ENCODE peak calls at places on chromosomes 5 and 9, in ten cellular contexts. One of them, this sample, is unnamed.

GRCh38 chr5:157575096-157575872 is at the start of gene ADAM19:
- DNase-seq in esophagus squamous epithelium: no peak
- DNase-seq in endodermal cell: no peak
- DNase-seq in effector memory CD4-positive, alpha-beta T cell: peak; percentile 25
- DNase-seq in fibroblast of pulmonary artery: peak; percentile 59
- DNase-seq in SK-N-SH: peak; percentile 85
- DNase-seq in heart left ventricle: peak; percentile 57
- DNase-seq in astrocyte of the spinal cord: peak; percentile 73
- DNase-seq in gastrocnemius medialis: no peak
- DNase-seq in brain microvascular endothelial cell: no peak
- DNase-seq in this sample: peak; percentile 77

GRCh38 chr5:3373391-3373790 is 222.2 kb upstream of the IRX1 start:
- DNase-seq in esophagus squamous epithelium: no peak
- DNase-seq in endodermal cell: peak; percentile 10
- DNase-seq in effector memory CD4-positive, alpha-beta T cell: no peak
- DNase-seq in fibroblast of pulmonary artery: no peak
- DNase-seq in SK-N-SH: no peak
- DNase-seq in heart left ventricle: no peak
- DNase-seq in astrocyte of the spinal cord: no peak
- DNase-seq in gastrocnemius medialis: no peak
- DNase-seq in brain microvascular endothelial cell: no peak
- DNase-seq in this sample: no peak

GRCh38 chr9:21030389-21031035 is 928 bp downstream of the HACD4 start:
- DNase-seq in esophagus squamous epithelium: no peak
- DNase-seq in endodermal cell: peak; percentile 68
- DNase-seq in effector memory CD4-positive, alpha-beta T cell: no peak
- DNase-seq in fibroblast of pulmonary artery: peak; percentile 42
- DNase-seq in SK-N-SH: no peak
- DNase-seq in heart left ventricle: no peak
- DNase-seq in astrocyte of the spinal cord: peak; percentile 56
- DNase-seq in gastrocnemius medialis: no peak
- DNase-seq in brain microvascular endothelial cell: peak; percentile 65
- DNase-seq in this sample: no peak

GRCh38 chr5:163434410-163434866 is 3.0 kb upstream of the CCNG1 start:
- DNase-seq in esophagus squamous epithelium: no peak
- DNase-seq in endodermal cell: no peak
- DNase-seq in effector memory CD4-positive, alpha-beta T cell: no peak
- DNase-seq in fibroblast of pulmonary artery: peak; percentile 93
- DNase-seq in SK-N-SH: no peak
- DNase-seq in heart left ventricle: peak; percentile 38
- DNase-seq in astrocyte of the spinal cord: peak; percentile 71
- DNase-seq in gastrocnemius medialis: no peak
- DNase-seq in brain microvascular endothelial cell: peak; percentile 9
- DNase-seq in this sample: no peak

GRCh38 chr9:96006961-96007360 is 131.5 kb downstream of the ERCC6L2 start:
- DNase-seq in esophagus squamous epithelium: no peak
- DNase-seq in endodermal cell: no peak
- DNase-seq in effector memory CD4-positive, alpha-beta T cell: no peak
- DNase-seq in fibroblast of pulmonary artery: no peak
- DNase-seq in SK-N-SH: no peak
- DNase-seq in heart left ventricle: no peak
- DNase-seq in astrocyte of the spinal cord: peak; percentile 48
- DNase-seq in gastrocnemius medialis: no peak
- DNase-seq in brain microvascular endothelial cell: peak; percentile 43
- DNase-seq in this sample: no peak

GRCh38 chr9:104961238-104961637 is 33.3 kb upstream of the ABCA1 start:
- DNase-seq in esophagus squamous epithelium: no peak
- DNase-seq in endodermal cell: peak; percentile 81
- DNase-seq in effector memory CD4-positive, alpha-beta T cell: no peak
- DNase-seq in fibroblast of pulmonary artery: peak; percentile 60
- DNase-seq in SK-N-SH: peak; percentile 25
- DNase-seq in heart left ventricle: no peak
- DNase-seq in astrocyte of the spinal cord: peak; percentile 61
- DNase-seq in gastrocnemius medialis: no peak
- DNase-seq in brain microvascular endothelial cell: peak; percentile 57
- DNase-seq in this sample: no peak

GRCh38 chr5:133882107-133882695 is 86.2 kb downstream of the C5orf15 start:
- DNase-seq in esophagus squamous epithelium: no peak
- DNase-seq in endodermal cell: no peak
- DNase-seq in effector memory CD4-positive, alpha-beta T cell: no peak
- DNase-seq in fibroblast of pulmonary artery: no peak
- DNase-seq in SK-N-SH: no peak
- DNase-seq in heart left ventricle: no peak
- DNase-seq in astrocyte of the spinal cord: no peak
- DNase-seq in gastrocnemius medialis: no peak
- DNase-seq in brain microvascular endothelial cell: no peak
- DNase-seq in this sample: no peak

GRCh38 chr5:138230261-138230660 is 17.1 kb upstream of the CDC23 start:
- DNase-seq in esophagus squamous epithelium: no peak
- DNase-seq in endodermal cell: peak; percentile 65
- DNase-seq in effector memory CD4-positive, alpha-beta T cell: no peak
- DNase-seq in fibroblast of pulmonary artery: peak; percentile 22
- DNase-seq in SK-N-SH: peak; percentile 61
- DNase-seq in heart left ventricle: peak; percentile 81
- DNase-seq in astrocyte of the spinal cord: no peak
- DNase-seq in gastrocnemius medialis: no peak
- DNase-seq in brain microvascular endothelial cell: no peak
- DNase-seq in this sample: no peak

GRCh38 chr9:90914868-90915483 is 113.4 kb downstream of the SYK start:
- DNase-seq in esophagus squamous epithelium: no peak
- DNase-seq in endodermal cell: peak; percentile 93
- DNase-seq in effector memory CD4-positive, alpha-beta T cell: peak; percentile 44
- DNase-seq in fibroblast of pulmonary artery: peak; percentile 80
- DNase-seq in SK-N-SH: peak; percentile 87
- DNase-seq in heart left ventricle: peak; percentile 72
- DNase-seq in astrocyte of the spinal cord: peak; percentile 69
- DNase-seq in gastrocnemius medialis: peak; percentile 64
- DNase-seq in brain microvascular endothelial cell: peak; percentile 49
- DNase-seq in this sample: no peak

GRCh38 chr5:170330568-170331054 is 33.0 kb upstream of the LCP2 start:
- DNase-seq in esophagus squamous epithelium: no peak
- DNase-seq in endodermal cell: no peak
- DNase-seq in effector memory CD4-positive, alpha-beta T cell: no peak
- DNase-seq in fibroblast of pulmonary artery: no peak
- DNase-seq in SK-N-SH: no peak
- DNase-seq in heart left ventricle: no peak
- DNase-seq in astrocyte of the spinal cord: no peak
- DNase-seq in gastrocnemius medialis: no peak
- DNase-seq in brain microvascular endothelial cell: no peak
- DNase-seq in this sample: no peak

GRCh38 chr5:170329524-170329923 is 31.9 kb upstream of the LCP2 start:
- DNase-seq in esophagus squamous epithelium: no peak
- DNase-seq in endodermal cell: no peak
- DNase-seq in effector memory CD4-positive, alpha-beta T cell: no peak
- DNase-seq in fibroblast of pulmonary artery: no peak
- DNase-seq in SK-N-SH: no peak
- DNase-seq in heart left ventricle: no peak
- DNase-seq in astrocyte of the spinal cord: no peak
- DNase-seq in gastrocnemius medialis: no peak
- DNase-seq in brain microvascular endothelial cell: no peak
- DNase-seq in this sample: no peak

GRCh38 chr5:170333161-170333909 is 35.8 kb upstream of the LCP2 start:
- DNase-seq in esophagus squamous epithelium: no peak
- DNase-seq in endodermal cell: peak; percentile 87
- DNase-seq in effector memory CD4-positive, alpha-beta T cell: peak; percentile 67
- DNase-seq in fibroblast of pulmonary artery: no peak
- DNase-seq in SK-N-SH: no peak
- DNase-seq in heart left ventricle: no peak
- DNase-seq in astrocyte of the spinal cord: peak; percentile 2
- DNase-seq in gastrocnemius medialis: no peak
- DNase-seq in brain microvascular endothelial cell: no peak
- DNase-seq in this sample: peak; percentile 37

GRCh38 chr5:170336065-170336464 is 38.5 kb upstream of the LCP2 start:
- DNase-seq in esophagus squamous epithelium: no peak
- DNase-seq in endodermal cell: no peak
- DNase-seq in effector memory CD4-positive, alpha-beta T cell: no peak
- DNase-seq in fibroblast of pulmonary artery: no peak
- DNase-seq in SK-N-SH: no peak
- DNase-seq in heart left ventricle: no peak
- DNase-seq in astrocyte of the spinal cord: no peak
- DNase-seq in gastrocnemius medialis: no peak
- DNase-seq in brain microvascular endothelial cell: no peak
- DNase-seq in this sample: no peak

GRCh38 chr5:170332058-170332457 is 34.5 kb upstream of the LCP2 start:
- DNase-seq in esophagus squamous epithelium: no peak
- DNase-seq in endodermal cell: no peak
- DNase-seq in effector memory CD4-positive, alpha-beta T cell: no peak
- DNase-seq in fibroblast of pulmonary artery: no peak
- DNase-seq in SK-N-SH: no peak
- DNase-seq in heart left ventricle: no peak
- DNase-seq in astrocyte of the spinal cord: no peak
- DNase-seq in gastrocnemius medialis: no peak
- DNase-seq in brain microvascular endothelial cell: no peak
- DNase-seq in this sample: no peak
- H3K4me3 ChIP-seq in esophagus squamous epithelium: no peak overlapping the region
- H3K4me3 ChIP-seq in endodermal cell: no peak overlapping the region
- H3K4me3 ChIP-seq in effector memory CD4-positive, alpha-beta T cell: no peak overlapping the region
- H3K4me3 ChIP-seq in fibroblast of pulmonary artery: no peak overlapping the region
- H3K4me3 ChIP-seq in SK-N-SH: no peak overlapping the region
- H3K4me3 ChIP-seq in heart left ventricle: no peak overlapping the region
- H3K4me3 ChIP-seq in astrocyte of the spinal cord: no peak overlapping the region
- H3K4me3 ChIP-seq in gastrocnemius medialis: no peak overlapping the region
- H3K4me3 ChIP-seq in brain microvascular endothelial cell: no peak overlapping the region
- H3K4me3 ChIP-seq in this sample: no peak overlapping the region

GRCh38 chr9:32551491-32552049 is 557 bp upstream of the SMIM27 start:
- DNase-seq in esophagus squamous epithelium: no peak
- DNase-seq in endodermal cell: no peak
- DNase-seq in effector memory CD4-positive, alpha-beta T cell: no peak
- DNase-seq in fibroblast of pulmonary artery: peak; percentile 25
- DNase-seq in SK-N-SH: peak; percentile 32
- DNase-seq in heart left ventricle: no peak
- DNase-seq in astrocyte of the spinal cord: no peak
- DNase-seq in gastrocnemius medialis: no peak
- DNase-seq in brain microvascular endothelial cell: peak; percentile 20
- DNase-seq in this sample: no peak

GRCh38 chr9:32550609-32551490 is 1.3 kb upstream of the SMIM27 start:
- DNase-seq in esophagus squamous epithelium: peak; percentile 43
- DNase-seq in endodermal cell: peak; percentile 99
- DNase-seq in effector memory CD4-positive, alpha-beta T cell: peak; percentile 94
- DNase-seq in fibroblast of pulmonary artery: peak; percentile 94
- DNase-seq in SK-N-SH: peak; percentile 98
- DNase-seq in heart left ventricle: peak; percentile 93
- DNase-seq in astrocyte of the spinal cord: peak; percentile 93
- DNase-seq in gastrocnemius medialis: peak; percentile 84
- DNase-seq in brain microvascular endothelial cell: peak; percentile 91
- DNase-seq in this sample: peak; percentile 81

GRCh38 chr9:32543047-32543446 is 9.1 kb upstream of the SMIM27 start:
- DNase-seq in esophagus squamous epithelium: no peak
- DNase-seq in endodermal cell: no peak
- DNase-seq in effector memory CD4-positive, alpha-beta T cell: no peak
- DNase-seq in fibroblast of pulmonary artery: no peak
- DNase-seq in SK-N-SH: no peak
- DNase-seq in heart left ventricle: no peak
- DNase-seq in astrocyte of the spinal cord: no peak
- DNase-seq in gastrocnemius medialis: no peak
- DNase-seq in brain microvascular endothelial cell: no peak
- DNase-seq in this sample: no peak

GRCh38 chr9:32550046-32550608 is 2.0 kb upstream of the SMIM27 start:
- DNase-seq in esophagus squamous epithelium: no peak
- DNase-seq in endodermal cell: peak; percentile 59
- DNase-seq in effector memory CD4-positive, alpha-beta T cell: no peak
- DNase-seq in fibroblast of pulmonary artery: peak; percentile 45
- DNase-seq in SK-N-SH: peak; percentile 44
- DNase-seq in heart left ventricle: no peak
- DNase-seq in astrocyte of the spinal cord: peak; percentile 45
- DNase-seq in gastrocnemius medialis: no peak
- DNase-seq in brain microvascular endothelial cell: peak; percentile 32
- DNase-seq in this sample: no peak

DNA sequence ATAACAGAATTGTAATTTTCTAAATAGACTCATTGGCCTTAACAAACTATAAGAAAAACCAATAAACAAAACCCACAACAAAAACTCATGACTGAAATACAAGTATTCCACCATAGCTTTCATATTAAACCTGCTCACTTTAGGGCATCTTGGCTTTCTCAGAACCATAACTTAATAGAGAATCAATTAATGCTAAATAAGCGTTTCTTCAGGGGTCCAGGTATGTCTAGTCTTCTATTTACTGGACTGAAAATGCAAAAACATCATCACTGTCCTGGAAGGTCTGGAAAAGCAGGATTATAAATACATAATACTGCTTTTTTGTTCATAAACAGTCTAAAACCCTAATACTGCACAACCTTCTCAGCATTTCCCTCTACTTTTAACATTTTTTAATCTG is 6.2 kb upstream of the SMIM27 start:
- DNase-seq in esophagus squamous epithelium: no peak
- DNase-seq in endodermal cell: no peak
- DNase-seq in effector memory CD4-positive, alpha-beta T cell: no peak
- DNase-seq in fibroblast of pulmonary artery: no peak
- DNase-seq in SK-N-SH: no peak
- DNase-seq in heart left ventricle: no peak
- DNase-seq in astrocyte of the spinal cord: no peak
- DNase-seq in gastrocnemius medialis: no peak
- DNase-seq in brain microvascular endothelial cell: no peak
- DNase-seq in this sample: no peak
- H3K4me3 ChIP-seq in esophagus squamous epithelium: no peak overlapping the region
- H3K4me3 ChIP-seq in endodermal cell: no peak overlapping the region
- H3K4me3 ChIP-seq in effector memory CD4-positive, alpha-beta T cell: no peak overlapping the region
- H3K4me3 ChIP-seq in fibroblast of pulmonary artery: no peak overlapping the region
- H3K4me3 ChIP-seq in SK-N-SH: no peak overlapping the region
- H3K4me3 ChIP-seq in heart left ventricle: no peak overlapping the region
- H3K4me3 ChIP-seq in astrocyte of the spinal cord: no peak overlapping the region
- H3K4me3 ChIP-seq in gastrocnemius medialis: no peak overlapping the region
- H3K4me3 ChIP-seq in brain microvascular endothelial cell: no peak overlapping the region
- H3K4me3 ChIP-seq in this sample: no peak overlapping the region

GRCh38 chr5:117455236-117456233 is 880.9 kb upstream of the SEMA6A start:
- DNase-seq in esophagus squamous epithelium: no peak
- DNase-seq in endodermal cell: peak; percentile 89
- DNase-seq in effector memory CD4-positive, alpha-beta T cell: no peak
- DNase-seq in fibroblast of pulmonary artery: no peak
- DNase-seq in SK-N-SH: no peak
- DNase-seq in heart left ventricle: no peak
- DNase-seq in astrocyte of the spinal cord: no peak
- DNase-seq in gastrocnemius medialis: no peak
- DNase-seq in brain microvascular endothelial cell: no peak
- DNase-seq in this sample: no peak

GRCh38 chr5:117454716-117455212 is 880.1 kb upstream of the SEMA6A start:
- DNase-seq in esophagus squamous epithelium: no peak
- DNase-seq in endodermal cell: peak; percentile 93
- DNase-seq in effector memory CD4-positive, alpha-beta T cell: no peak
- DNase-seq in fibroblast of pulmonary artery: peak; percentile 27
- DNase-seq in SK-N-SH: peak; percentile 12
- DNase-seq in heart left ventricle: no peak
- DNase-seq in astrocyte of the spinal cord: peak; percentile 14
- DNase-seq in gastrocnemius medialis: no peak
- DNase-seq in brain microvascular endothelial cell: no peak
- DNase-seq in this sample: no peak
- H3K4me3 ChIP-seq in esophagus squamous epithelium: peak overlapping the region; percentile 48
- H3K4me3 ChIP-seq in endodermal cell: no peak overlapping the region
- H3K4me3 ChIP-seq in effector memory CD4-positive, alpha-beta T cell: peak overlapping the region; percentile 29
- H3K4me3 ChIP-seq in fibroblast of pulmonary artery: no peak overlapping the region
- H3K4me3 ChIP-seq in SK-N-SH: no peak overlapping the region
- H3K4me3 ChIP-seq in heart left ventricle: peak overlapping the region; percentile 21
- H3K4me3 ChIP-seq in astrocyte of the spinal cord: no peak overlapping the region
- H3K4me3 ChIP-seq in gastrocnemius medialis: no peak overlapping the region
- H3K4me3 ChIP-seq in brain microvascular endothelial cell: no peak overlapping the region
- H3K4me3 ChIP-seq in this sample: no peak overlapping the region

DNA sequence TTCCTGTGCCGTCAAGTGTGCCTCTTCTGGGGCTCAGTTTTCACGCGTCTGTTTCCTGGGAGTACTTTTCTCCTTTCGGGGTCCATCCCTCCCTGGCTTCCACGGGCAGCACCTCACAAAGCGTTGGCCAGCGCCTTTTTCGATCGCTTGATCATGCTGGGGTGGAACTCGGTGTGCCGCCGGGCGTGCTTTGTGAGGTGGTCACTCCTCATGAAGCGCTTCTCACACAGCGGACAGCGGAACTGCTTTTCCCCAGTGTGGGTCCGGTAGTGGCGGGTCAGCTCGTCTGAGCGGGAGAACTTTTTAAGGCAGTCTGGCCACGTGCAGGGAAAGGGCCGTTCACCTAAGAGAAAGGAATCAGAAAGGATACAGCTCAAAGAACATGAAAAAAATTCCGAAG is 26.8 kb downstream of the KLF9 start:
- DNase-seq in esophagus squamous epithelium: no peak
- DNase-seq in endodermal cell: no peak
- DNase-seq in effector memory CD4-positive, alpha-beta T cell: no peak
- DNase-seq in fibroblast of pulmonary artery: no peak
- DNase-seq in SK-N-SH: no peak
- DNase-seq in heart left ventricle: no peak
- DNase-seq in astrocyte of the spinal cord: no peak
- DNase-seq in gastrocnemius medialis: no peak
- DNase-seq in brain microvascular endothelial cell: no peak
- DNase-seq in this sample: peak; percentile 62
- H3K4me3 ChIP-seq in esophagus squamous epithelium: no peak overlapping the region
- H3K4me3 ChIP-seq in endodermal cell: no peak overlapping the region
- H3K4me3 ChIP-seq in effector memory CD4-positive, alpha-beta T cell: no peak overlapping the region
- H3K4me3 ChIP-seq in fibroblast of pulmonary artery: no peak overlapping the region
- H3K4me3 ChIP-seq in SK-N-SH: no peak overlapping the region
- H3K4me3 ChIP-seq in heart left ventricle: no peak overlapping the region
- H3K4me3 ChIP-seq in astrocyte of the spinal cord: no peak overlapping the region
- H3K4me3 ChIP-seq in gastrocnemius medialis: no peak overlapping the region
- H3K4me3 ChIP-seq in brain microvascular endothelial cell: no peak overlapping the region
- H3K4me3 ChIP-seq in this sample: no peak overlapping the region

This sample was measured in ascending aorta.